ENCODE peak calls at places on chromosomes 11 and 22, in nine cellular contexts. One of them, this sample, is unnamed.
A peak's percentile ranks its signal among the peaks of the same experiment; 100 is the strongest.

GRCh38 chr11:8354622-8355417 is 91.1 kb upstream of the LMO1 start:
- DNase-seq in neural crest cell: no peak
- DNase-seq in heart right ventricle: no peak
- DNase-seq in fibroblast of pulmonary artery: no peak
- DNase-seq in lower lobe of right lung: no peak
- DNase-seq in nephron progenitor cell: peak; percentile 34
- DNase-seq in kidney epithelial cell: no peak
- DNase-seq in HFF-Myc: no peak
- DNase-seq in mammary epithelial cell: peak; percentile 24
- DNase-seq in this sample: no peak

GRCh38 chr11:108947654-108948570 is 283.0 kb downstream of the DDX10 start:
- DNase-seq in neural crest cell: no peak
- DNase-seq in heart right ventricle: no peak
- DNase-seq in fibroblast of pulmonary artery: peak; percentile 62
- DNase-seq in lower lobe of right lung: no peak
- DNase-seq in nephron progenitor cell: no peak
- DNase-seq in kidney epithelial cell: no peak
- DNase-seq in HFF-Myc: no peak
- DNase-seq in mammary epithelial cell: peak; percentile 81
- DNase-seq in this sample: no peak

GRCh38 chr11:125994509-125994908 is 48.7 kb downstream of the VSIG10L2 start:
- DNase-seq in neural crest cell: no peak
- DNase-seq in heart right ventricle: no peak
- DNase-seq in fibroblast of pulmonary artery: no peak
- DNase-seq in lower lobe of right lung: no peak
- DNase-seq in nephron progenitor cell: no peak
- DNase-seq in kidney epithelial cell: no peak
- DNase-seq in HFF-Myc: no peak
- DNase-seq in mammary epithelial cell: no peak
- DNase-seq in this sample: no peak

GRCh38 chr11:134276396-134277175 is 407 bp downstream of the GLB1L3 start:
- DNase-seq in neural crest cell: no peak
- DNase-seq in heart right ventricle: no peak
- DNase-seq in fibroblast of pulmonary artery: no peak
- DNase-seq in lower lobe of right lung: no peak
- DNase-seq in nephron progenitor cell: peak; percentile 57
- DNase-seq in kidney epithelial cell: no peak
- DNase-seq in HFF-Myc: no peak
- DNase-seq in mammary epithelial cell: no peak
- DNase-seq in this sample: no peak

GRCh38 chr22:31870890-31871289 is 73.4 kb upstream of the YWHAH start:
- DNase-seq in neural crest cell: no peak
- DNase-seq in heart right ventricle: no peak
- DNase-seq in fibroblast of pulmonary artery: peak; percentile 58
- DNase-seq in lower lobe of right lung: no peak
- DNase-seq in nephron progenitor cell: no peak
- DNase-seq in kidney epithelial cell: no peak
- DNase-seq in HFF-Myc: no peak
- DNase-seq in mammary epithelial cell: peak; percentile 93
- DNase-seq in this sample: no peak

GRCh38 chr22:33922268-33922667 is 2.0 kb upstream of the LARGE1 start:
- DNase-seq in neural crest cell: peak; percentile 53
- DNase-seq in heart right ventricle: peak; percentile 21
- DNase-seq in fibroblast of pulmonary artery: peak; percentile 29
- DNase-seq in lower lobe of right lung: no peak
- DNase-seq in nephron progenitor cell: peak; percentile 72
- DNase-seq in kidney epithelial cell: no peak
- DNase-seq in HFF-Myc: no peak
- DNase-seq in mammary epithelial cell: peak; percentile 27
- DNase-seq in this sample: no peak

GRCh38 chr22:24181996-24182560 is 791 bp downstream of the SUSD2 start:
- DNase-seq in neural crest cell: no peak
- DNase-seq in heart right ventricle: no peak
- DNase-seq in fibroblast of pulmonary artery: no peak
- DNase-seq in lower lobe of right lung: peak; percentile 66
- DNase-seq in nephron progenitor cell: no peak
- DNase-seq in kidney epithelial cell: no peak
- DNase-seq in HFF-Myc: no peak
- DNase-seq in mammary epithelial cell: no peak
- DNase-seq in this sample: no peak

GRCh38 chr11:132158696-132159095 is 788.3 kb downstream of the NTM start:
- DNase-seq in neural crest cell: no peak
- DNase-seq in heart right ventricle: no peak
- DNase-seq in fibroblast of pulmonary artery: no peak
- DNase-seq in lower lobe of right lung: no peak
- DNase-seq in nephron progenitor cell: no peak
- DNase-seq in kidney epithelial cell: no peak
- DNase-seq in HFF-Myc: no peak
- DNase-seq in mammary epithelial cell: peak; percentile 36
- DNase-seq in this sample: no peak

GRCh38 chr11:43833657-43834073 is 47.0 kb upstream of the ALKBH3 start:
- DNase-seq in neural crest cell: no peak
- DNase-seq in heart right ventricle: no peak
- DNase-seq in fibroblast of pulmonary artery: peak; percentile 82
- DNase-seq in lower lobe of right lung: no peak
- DNase-seq in nephron progenitor cell: no peak
- DNase-seq in kidney epithelial cell: no peak
- DNase-seq in HFF-Myc: no peak
- DNase-seq in mammary epithelial cell: peak; percentile 46
- DNase-seq in this sample: no peak

GRCh38 chr11:97722721-97723120 is 1298.0 kb upstream of the CNTN5 start:
- DNase-seq in neural crest cell: no peak
- DNase-seq in heart right ventricle: no peak
- DNase-seq in fibroblast of pulmonary artery: no peak
- DNase-seq in lower lobe of right lung: no peak
- DNase-seq in nephron progenitor cell: no peak
- DNase-seq in kidney epithelial cell: no peak
- DNase-seq in HFF-Myc: no peak
- DNase-seq in mammary epithelial cell: peak; percentile 16
- DNase-seq in this sample: no peak

GRCh38 chr11:72851726-72852125 is 37.5 kb downstream of the ATG16L2 start:
- DNase-seq in neural crest cell: no peak
- DNase-seq in heart right ventricle: no peak
- DNase-seq in fibroblast of pulmonary artery: no peak
- DNase-seq in lower lobe of right lung: no peak
- DNase-seq in nephron progenitor cell: no peak
- DNase-seq in kidney epithelial cell: no peak
- DNase-seq in HFF-Myc: no peak
- DNase-seq in mammary epithelial cell: no peak
- DNase-seq in this sample: no peak

GRCh38 chr11:128892866-128893565 is 1.9 kb downstream of the KCNJ5 start:
- DNase-seq in neural crest cell: no peak
- DNase-seq in heart right ventricle: no peak
- DNase-seq in fibroblast of pulmonary artery: no peak
- DNase-seq in lower lobe of right lung: no peak
- DNase-seq in nephron progenitor cell: no peak
- DNase-seq in kidney epithelial cell: no peak
- DNase-seq in HFF-Myc: no peak
- DNase-seq in mammary epithelial cell: peak; percentile 18
- DNase-seq in this sample: no peak

GRCh38 chr11:48001438-48002021 is 21.2 kb downstream of the PTPRJ start:
- DNase-seq in neural crest cell: no peak
- DNase-seq in heart right ventricle: no peak
- DNase-seq in fibroblast of pulmonary artery: peak; percentile 66
- DNase-seq in lower lobe of right lung: no peak
- DNase-seq in nephron progenitor cell: no peak
- DNase-seq in kidney epithelial cell: peak; percentile 71
- DNase-seq in HFF-Myc: no peak
- DNase-seq in mammary epithelial cell: no peak
- DNase-seq in this sample: no peak

GRCh38 chr11:29320196-29320595 is 696.6 kb downstream of the KCNA4 start:
- DNase-seq in neural crest cell: no peak
- DNase-seq in heart right ventricle: no peak
- DNase-seq in fibroblast of pulmonary artery: peak; percentile 14
- DNase-seq in lower lobe of right lung: no peak
- DNase-seq in nephron progenitor cell: no peak
- DNase-seq in kidney epithelial cell: no peak
- DNase-seq in HFF-Myc: no peak
- DNase-seq in mammary epithelial cell: no peak
- DNase-seq in this sample: no peak

GRCh38 chr11:125451400-125452124 is 44.5 kb downstream of the FEZ1 start:
- DNase-seq in neural crest cell: peak; percentile 69
- DNase-seq in heart right ventricle: peak; percentile 70
- DNase-seq in fibroblast of pulmonary artery: peak; percentile 59
- DNase-seq in lower lobe of right lung: no peak
- DNase-seq in nephron progenitor cell: peak; percentile 84
- DNase-seq in kidney epithelial cell: no peak
- DNase-seq in HFF-Myc: no peak
- DNase-seq in mammary epithelial cell: peak; percentile 43
- DNase-seq in this sample: no peak

GRCh38 chr22:47007496-47007895 is 245.0 kb downstream of the TBC1D22A start:
- DNase-seq in neural crest cell: no peak
- DNase-seq in heart right ventricle: no peak
- DNase-seq in fibroblast of pulmonary artery: no peak
- DNase-seq in lower lobe of right lung: no peak
- DNase-seq in nephron progenitor cell: no peak
- DNase-seq in kidney epithelial cell: no peak
- DNase-seq in HFF-Myc: no peak
- DNase-seq in mammary epithelial cell: no peak
- DNase-seq in this sample: no peak

GRCh38 chr11:17431139-17431538 is 42.7 kb upstream of the KCNJ11 start:
- DNase-seq in neural crest cell: no peak
- DNase-seq in heart right ventricle: no peak
- DNase-seq in fibroblast of pulmonary artery: no peak
- DNase-seq in lower lobe of right lung: no peak
- DNase-seq in nephron progenitor cell: no peak
- DNase-seq in kidney epithelial cell: no peak
- DNase-seq in HFF-Myc: no peak
- DNase-seq in mammary epithelial cell: no peak
- DNase-seq in this sample: no peak

GRCh38 chr11:118687906-118688305 is 8.5 kb upstream of the TREH start:
- DNase-seq in neural crest cell: no peak
- DNase-seq in heart right ventricle: no peak
- DNase-seq in fibroblast of pulmonary artery: no peak
- DNase-seq in lower lobe of right lung: no peak
- DNase-seq in nephron progenitor cell: no peak
- DNase-seq in kidney epithelial cell: no peak
- DNase-seq in HFF-Myc: no peak
- DNase-seq in mammary epithelial cell: no peak
- DNase-seq in this sample: no peak

GRCh38 chr22:35334010-35334409 is 34.3 kb downstream of the TOM1 start:
- DNase-seq in neural crest cell: no peak
- DNase-seq in heart right ventricle: no peak
- DNase-seq in fibroblast of pulmonary artery: no peak
- DNase-seq in lower lobe of right lung: no peak
- DNase-seq in nephron progenitor cell: no peak
- DNase-seq in kidney epithelial cell: no peak
- DNase-seq in HFF-Myc: no peak
- DNase-seq in mammary epithelial cell: no peak
- DNase-seq in this sample: no peak

GRCh38 chr11:100776212-100776896 is 89.3 kb downstream of the ARHGAP42 start:
- DNase-seq in neural crest cell: no peak
- DNase-seq in heart right ventricle: no peak
- DNase-seq in fibroblast of pulmonary artery: peak; percentile 78
- DNase-seq in lower lobe of right lung: no peak
- DNase-seq in nephron progenitor cell: no peak
- DNase-seq in kidney epithelial cell: peak; percentile 93
- DNase-seq in HFF-Myc: no peak
- DNase-seq in mammary epithelial cell: peak; percentile 90
- DNase-seq in this sample: no peak

GRCh38 chr22:38957046-38957770 is at the start of gene APOBEC3A:
- DNase-seq in neural crest cell: no peak
- DNase-seq in heart right ventricle: no peak
- DNase-seq in fibroblast of pulmonary artery: no peak
- DNase-seq in lower lobe of right lung: peak; percentile 78
- DNase-seq in nephron progenitor cell: no peak
- DNase-seq in kidney epithelial cell: no peak
- DNase-seq in HFF-Myc: no peak
- DNase-seq in mammary epithelial cell: no peak
- DNase-seq in this sample: peak; percentile 96

GRCh38 chr22:31100762-31101525 is 6.4 kb downstream of the SELENOM start:
- DNase-seq in neural crest cell: no peak
- DNase-seq in heart right ventricle: no peak
- DNase-seq in fibroblast of pulmonary artery: no peak
- DNase-seq in lower lobe of right lung: no peak
- DNase-seq in nephron progenitor cell: no peak
- DNase-seq in kidney epithelial cell: no peak
- DNase-seq in HFF-Myc: no peak
- DNase-seq in mammary epithelial cell: no peak
- DNase-seq in this sample: peak; percentile 13

GRCh38 chr11:103906291-103906850 is 130.1 kb upstream of the DDI1 start:
- DNase-seq in neural crest cell: no peak
- DNase-seq in heart right ventricle: no peak
- DNase-seq in fibroblast of pulmonary artery: no peak
- DNase-seq in lower lobe of right lung: no peak
- DNase-seq in nephron progenitor cell: no peak
- DNase-seq in kidney epithelial cell: no peak
- DNase-seq in HFF-Myc: no peak
- DNase-seq in mammary epithelial cell: no peak
- DNase-seq in this sample: no peak
- TF ChIP-seq CTCF in neural crest cell: no peak
- TF ChIP-seq CTCF in heart right ventricle: no peak
- TF ChIP-seq CTCF in fibroblast of pulmonary artery: no peak
- TF ChIP-seq CTCF in lower lobe of right lung: no peak
- TF ChIP-seq CTCF in nephron progenitor cell: no peak
- TF ChIP-seq CTCF in kidney epithelial cell: no peak
- TF ChIP-seq CTCF in HFF-Myc: no peak
- TF ChIP-seq CTCF in mammary epithelial cell: no peak
- TF ChIP-seq CTCF in this sample: no peak

DNA sequence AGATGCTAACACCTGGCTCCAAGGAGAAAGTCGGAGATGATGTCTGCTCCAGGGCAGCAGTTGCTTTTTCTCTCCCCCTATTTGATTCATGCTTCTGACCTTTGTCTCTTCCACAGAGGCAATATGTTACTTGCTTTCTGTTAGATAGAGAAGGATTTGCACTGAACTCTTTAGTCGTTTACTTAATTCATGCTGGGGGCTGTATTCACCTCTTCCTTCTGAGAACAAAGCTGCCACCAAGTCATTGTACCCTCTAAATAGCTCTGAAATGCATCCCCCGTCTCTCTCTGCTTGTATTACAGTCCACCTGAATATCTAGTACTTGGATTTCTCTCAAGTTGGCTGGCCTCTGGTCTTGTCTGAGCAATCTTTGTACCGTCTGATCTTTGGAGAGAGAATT is 187.5 kb downstream of the MYO18B start:
- DNase-seq in neural crest cell: no peak
- DNase-seq in heart right ventricle: no peak
- DNase-seq in fibroblast of pulmonary artery: no peak
- DNase-seq in lower lobe of right lung: no peak
- DNase-seq in nephron progenitor cell: no peak
- DNase-seq in kidney epithelial cell: no peak
- DNase-seq in HFF-Myc: no peak
- DNase-seq in mammary epithelial cell: no peak
- DNase-seq in this sample: no peak
- TF ChIP-seq CTCF in neural crest cell: no peak
- TF ChIP-seq CTCF in heart right ventricle: no peak
- TF ChIP-seq CTCF in fibroblast of pulmonary artery: no peak
- TF ChIP-seq CTCF in lower lobe of right lung: no peak
- TF ChIP-seq CTCF in nephron progenitor cell: no peak
- TF ChIP-seq CTCF in kidney epithelial cell: no peak
- TF ChIP-seq CTCF in HFF-Myc: no peak
- TF ChIP-seq CTCF in mammary epithelial cell: no peak
- TF ChIP-seq CTCF in this sample: no peak

GRCh38 chr11:110712643-110713468 is 619 bp upstream of the ARHGAP20 start:
- DNase-seq in neural crest cell: no peak
- DNase-seq in heart right ventricle: peak; percentile 19
- DNase-seq in fibroblast of pulmonary artery: peak; percentile 67
- DNase-seq in lower lobe of right lung: no peak
- DNase-seq in nephron progenitor cell: peak; percentile 7
- DNase-seq in kidney epithelial cell: no peak
- DNase-seq in HFF-Myc: no peak
- DNase-seq in mammary epithelial cell: peak; percentile 14
- DNase-seq in this sample: no peak
- TF ChIP-seq CTCF in neural crest cell: no peak
- TF ChIP-seq CTCF in heart right ventricle: peak; percentile 27
- TF ChIP-seq CTCF in fibroblast of pulmonary artery: peak; percentile 23
- TF ChIP-seq CTCF in lower lobe of right lung: no peak
- TF ChIP-seq CTCF in nephron progenitor cell: no peak
- TF ChIP-seq CTCF in kidney epithelial cell: no peak
- TF ChIP-seq CTCF in HFF-Myc: no peak
- TF ChIP-seq CTCF in mammary epithelial cell: no peak
- TF ChIP-seq CTCF in this sample: no peak

GRCh38 chr22:19727310-19728150 is 4.2 kb downstream of the GP1BB start:
- DNase-seq in neural crest cell: no peak
- DNase-seq in heart right ventricle: no peak
- DNase-seq in fibroblast of pulmonary artery: no peak
- DNase-seq in lower lobe of right lung: no peak
- DNase-seq in nephron progenitor cell: no peak
- DNase-seq in kidney epithelial cell: no peak
- DNase-seq in HFF-Myc: no peak
- DNase-seq in mammary epithelial cell: no peak
- DNase-seq in this sample: no peak
- TF ChIP-seq CTCF in neural crest cell: no peak
- TF ChIP-seq CTCF in heart right ventricle: no peak
- TF ChIP-seq CTCF in fibroblast of pulmonary artery: no peak
- TF ChIP-seq CTCF in lower lobe of right lung: no peak
- TF ChIP-seq CTCF in nephron progenitor cell: no peak
- TF ChIP-seq CTCF in kidney epithelial cell: no peak
- TF ChIP-seq CTCF in HFF-Myc: no peak
- TF ChIP-seq CTCF in mammary epithelial cell: no peak
- TF ChIP-seq CTCF in this sample: no peak